ENCODE peak calls at places on chromosomes 5 and 9, in four cellular contexts. Z is uterus, K is BE2C, F is IMR-90. V is an unnamed sample.

GRCh38 chr5:6448622-6449464 is at the start of gene UBE2QL1:
- DNase-seq in Z (no peak), K (peak; percentile 43), F (no peak), V (peak; percentile 28)

GRCh38 chr9:15250013-15250412 is 57.0 kb downstream of the TTC39B start:
- DNase-seq in K (no peak), F (no peak), Z (no peak), V (no peak)

GRCh38 chr9:86093788-86094555 is 5.4 kb downstream of the GOLM1 start:
- DNase-seq in Z (no peak), F (peak; percentile 15), K (no peak), V (no peak)

GRCh38 chr5:135236951-135237791 is 161.9 kb downstream of the MACROH2A1 start:
- DNase-seq in F (no peak), K (peak; percentile 15), Z (peak; percentile 11), V (peak; percentile 22)

GRCh38 chr9:134032456-134033222 is 7.4 kb downstream of the BRD3OS start:
- DNase-seq in Z (no peak), F (no peak), K (peak; percentile 8), V (no peak)

GRCh38 chr9:129422032-129422842 is 198.7 kb downstream of the C9orf50 start:
- DNase-seq in K (no peak), F (no peak), Z (no peak), V (no peak)

GRCh38 chr9:72800326-72800994 is 152.4 kb downstream of the ALDH1A1 start:
- DNase-seq in K (no peak), Z (no peak), F (no peak), V (no peak)

GRCh38 chr5:132797651-132798050 is 15.5 kb upstream of the SOWAHA start:
- DNase-seq in K (no peak), Z (no peak), F (no peak), V (no peak)

GRCh38 chr5:36692791-36693763 is 86.7 kb downstream of the SLC1A3 start:
- DNase-seq in K (peak; percentile 78), Z (peak; percentile 30), F (peak; percentile 53), V (peak; percentile 70)

GRCh38 chr9:94654165-94654894 is 15.0 kb upstream of the FBP1 start:
- DNase-seq in F (peak; percentile 15), K (no peak), Z (no peak), V (no peak)

GRCh38 chr9:84701801-84702200 is 32.3 kb downstream of the NTRK2 start:
- DNase-seq in F (no peak), Z (no peak), K (no peak), V (no peak)

GRCh38 chr5:21806943-21807342 is 1046.2 kb downstream of the CDH12 start:
- DNase-seq in Z (no peak), K (no peak), F (peak; percentile 87), V (peak; percentile 83)

GRCh38 chr5:105947461-105947860 is 1723.3 kb downstream of the EFNA5 start:
- DNase-seq in Z (no peak), K (no peak), F (no peak), V (no peak)

GRCh38 chr5:72378636-72379289 is 58.6 kb downstream of the PTCD2 start:
- DNase-seq in K (peak; percentile 28), F (peak; percentile 86), Z (no peak), V (peak; percentile 69)

GRCh38 chr9:135093911-135094584 is 6.6 kb downstream of the OLFM1 start:
- DNase-seq in K (no peak), F (no peak), Z (no peak), V (no peak)

GRCh38 chr9:76255781-76256455 is 138.3 kb downstream of the RFK start:
- DNase-seq in K (no peak), Z (peak; percentile 82), F (peak; percentile 98), V (peak; percentile 80)

GRCh38 chr9:37329576-37329975 is 92.9 kb upstream of the GRHPR start:
- DNase-seq in Z (no peak), F (peak; percentile 50), K (peak; percentile 25), V (no peak)

GRCh38 chr9:114238919-114239879 is 83.7 kb upstream of the ORM1 start:
- DNase-seq in K (peak; percentile 74), F (peak; percentile 66), Z (no peak), V (no peak)

GRCh38 chr5:107968998-107969397 is 298.3 kb upstream of the EFNA5 start:
- DNase-seq in K (no peak), Z (no peak), F (peak; percentile 56), V (peak; percentile 60)

GRCh38 chr5:54103871-54104270 is 206.5 kb downstream of the ARL15 start:
- DNase-seq in F (no peak), K (no peak), Z (no peak), V (no peak)

GRCh38 chr5:144134181-144134827 is 36.2 kb downstream of the YIPF5 start:
- DNase-seq in K (no peak), Z (no peak), F (no peak), V (no peak)

GRCh38 chr5:143376911-143377838 is 26.3 kb downstream of the NR3C1 start:
- DNase-seq in Z (no peak), F (peak; percentile 59), K (no peak), V (peak; percentile 48)

GRCh38 chr5:148730272-148730954 is 76.1 kb upstream of the HTR4 start:
- DNase-seq in Z (no peak), K (no peak), F (peak; percentile 47), V (peak; percentile 83)

GRCh38 chr5:93622240-93622885 is 39.3 kb downstream of the NR2F1 start:
- DNase-seq in Z (peak; percentile 30), K (peak; percentile 51), F (peak; percentile 77), V (no peak)

GRCh38 chr5:164553851-164554250 is 1048.4 kb downstream of the MAT2B start:
- DNase-seq in K (no peak), F (no peak), Z (no peak), V (no peak)

GRCh38 chr5:132100672-132101261 is 27.2 kb downstream of the CSF2 start:
- DNase-seq in F (no peak), K (no peak), Z (no peak), V (no peak)

GRCh38 chr5:86837610-86838009 is 219.9 kb downstream of the COX7C start:
- DNase-seq in Z (no peak), K (no peak), F (peak; percentile 20), V (no peak)

GRCh38 chr5:122704247-122705036 is 70.4 kb upstream of the SNX2 start:
- DNase-seq in Z (no peak), K (no peak), F (peak; percentile 67), V (no peak)

GRCh38 chr5:84861306-84861705 is 476.6 kb upstream of the EDIL3 start:
- DNase-seq in Z (no peak), K (no peak), F (peak; percentile 7), V (no peak)

GRCh38 chr9:81035171-81035570 is 654.2 kb downstream of the TLE1 start:
- DNase-seq in K (peak; percentile 50), Z (peak; percentile 52), F (peak; percentile 81), V (no peak)

GRCh38 chr9:130938652-130939404 is at the start of gene FIBCD1:
- DNase-seq in F (peak; percentile 34), Z (no peak), K (peak; percentile 19), V (peak; percentile 51)

GRCh38 chr9:117555964-117556629 is 141.2 kb upstream of the ASTN2 start:
- DNase-seq in F (no peak), K (peak; percentile 83), Z (no peak), V (peak; percentile 52)

GRCh38 chr9:8436791-8437190 is 637.2 kb upstream of the DMAC1 start:
- DNase-seq in Z (no peak), F (no peak), K (no peak), V (no peak)

GRCh38 chr9:79387091-79387490 is 184.7 kb upstream of the TLE4 start:
- DNase-seq in Z (no peak), K (no peak), F (peak; percentile 83), V (no peak)

GRCh38 chr5:68382640-68383039 is 167.1 kb downstream of the PIK3R1 start:
- DNase-seq in K (no peak), Z (no peak), F (peak; percentile 6), V (no peak)

GRCh38 chr5:163463063-163463435 is 2.6 kb downstream of the HMMR start:
- DNase-seq in F (no peak), K (no peak), Z (no peak), V (no peak)

GRCh38 chr9:132630811-132631210 is 39.0 kb downstream of the DDX31 start:
- DNase-seq in Z (no peak), F (no peak), K (no peak), V (no peak)

GRCh38 chr5:63240063-63240755 is 661.6 kb downstream of the LRRC70 start:
- DNase-seq in K (no peak), F (no peak), Z (no peak), V (no peak)

GRCh38 chr9:113154471-113154870 is 3.7 kb downstream of the SLC31A2 start:
- DNase-seq in K (no peak), Z (no peak), F (peak; percentile 79), V (no peak)

GRCh38 chr5:42908086-42908485 is 96.4 kb upstream of the SELENOP start:
- DNase-seq in F (no peak), Z (no peak), K (no peak), V (no peak)
- H3K4me3 ChIP-seq in F (no peak overlapping the region), Z (peak overlapping the region; percentile 25), K (no peak overlapping the region), V (no peak overlapping the region)

DNA sequence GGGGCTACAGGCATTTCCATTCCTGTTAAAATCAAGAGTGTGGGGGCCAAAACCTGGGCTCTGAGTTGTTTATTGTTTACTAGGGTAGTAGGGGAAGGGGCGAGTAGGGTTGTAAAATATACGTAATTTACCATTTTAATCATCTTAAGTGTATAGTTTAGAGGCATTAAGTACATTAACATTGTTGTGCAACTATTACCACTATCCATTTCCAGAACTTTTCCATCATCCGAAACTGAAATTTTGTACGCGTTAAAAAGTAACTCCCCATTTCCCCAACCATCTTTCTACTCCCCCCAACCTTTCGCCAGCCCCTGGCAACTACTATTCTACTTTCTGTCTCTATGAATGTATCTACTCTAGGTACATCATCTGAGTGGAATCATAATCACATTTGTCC is 3.6 kb upstream of the FOXD1 start:
- DNase-seq in K (no peak), F (no peak), Z (no peak), V (no peak)
- H3K27me3 ChIP-seq in K (peaks cover 70% of the 10 kb centered on the region), F (peaks cover 8% of the 10 kb centered on the region), Z (peaks cover 32% of the 10 kb centered on the region), V (peaks cover 12% of the 10 kb centered on the region)

DNA sequence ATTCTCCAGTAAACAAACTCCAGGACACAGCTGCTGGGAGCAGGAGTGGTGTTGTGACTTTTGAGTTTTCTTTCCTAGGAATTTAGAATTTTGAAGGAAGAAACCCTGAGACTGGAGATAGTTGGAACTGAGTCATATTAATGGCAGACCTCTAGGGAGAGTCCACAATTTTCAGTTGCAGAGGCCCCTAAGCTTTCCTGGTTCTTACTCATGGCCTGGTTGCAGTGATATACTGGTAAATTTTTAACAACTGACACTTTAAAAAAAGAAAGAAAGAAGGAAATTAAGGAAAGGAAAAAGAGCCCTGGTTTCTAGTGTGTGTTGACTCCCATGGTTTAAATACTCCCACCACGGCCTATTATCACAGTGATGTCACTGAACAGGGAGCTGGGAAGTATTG is 59.9 kb downstream of the GGTA1 start:
- DNase-seq in K (no peak), Z (no peak), F (peak; percentile 14), V (no peak)
- H3K9me3 ChIP-seq in K (no peaks in the 10 kb centered on the region), Z (no peaks in the 10 kb centered on the region), F (no peaks in the 10 kb centered on the region), V (no peaks in the 10 kb centered on the region)

GRCh38 chr5:76854644-76855043 is 4.8 kb downstream of the S100Z start:
- DNase-seq in K (no peak), F (no peak), Z (no peak), V (no peak)
- H3K4me3 ChIP-seq in K (no peak overlapping the region), F (no peak overlapping the region), Z (no peak overlapping the region), V (no peak overlapping the region)